ENCODE peak calls at places on chromosomes 4 and X, in six cellular contexts. R is HS-5, S is Kasumi-1, A is T1000, O is hepatocyte, D is NCI-H1092 treated with DMSO at 0.1 percent for 48 hours. G is an unnamed sample.

GRCh38 chr4:114654607-114655006 is 56.0 kb downstream of the UGT8 start:
- DNase-seq in R (no peak), S (no peak), A (no peak), O (peak; percentile 14), D (no peak), G (no peak)

GRCh38 chr4:159129822-159130550 is 27.1 kb downstream of the RAPGEF2 start:
- DNase-seq in R (no peak), S (no peak), A (no peak), O (no peak), D (no peak), G (no peak)

GRCh38 chr4:118783887-118784286 is 52.0 kb downstream of the SEC24D start:
- DNase-seq in R (no peak), S (no peak), A (no peak), O (no peak), D (no peak), G (no peak)

GRCh38 chr4:133638702-133639101 is 489.6 kb downstream of the PCDH10 start:
- DNase-seq in R (no peak), S (no peak), A (no peak), O (peak; percentile 7), D (no peak), G (no peak)

GRCh38 chrX:45485682-45486081 is 285.0 kb upstream of the DIPK2B start:
- DNase-seq in R (no peak), S (no peak), A (no peak), O (no peak), D (no peak), G (no peak)

GRCh38 chr4:105632599-105632998 is 75.9 kb downstream of the INTS12 start:
- DNase-seq in R (no peak), S (no peak), A (no peak), O (no peak), D (no peak), G (no peak)

GRCh38 chr4:113646456-113646809 is 115.1 kb downstream of the CAMK2D start:
- DNase-seq in R (no peak), S (no peak), A (no peak), O (peak; percentile 30), D (no peak), G (peak; percentile 20)

GRCh38 chr4:15963001-15963451 is at the start of gene FGFBP2:
- DNase-seq in R (peak; percentile 8), S (peak; percentile 45), A (no peak), O (peak; percentile 73), D (peak; percentile 35), G (peak; percentile 13)

GRCh38 chrX:37509349-37509748 is 62.1 kb upstream of the LANCL3 start:
- DNase-seq in R (no peak), S (no peak), A (no peak), O (peak; percentile 13), D (no peak), G (no peak)

GRCh38 chr4:40283968-40284367 is 51.2 kb upstream of the CHRNA9 start:
- DNase-seq in R (no peak), S (no peak), A (peak; percentile 35), O (no peak), D (no peak), G (no peak)

GRCh38 chr4:126124817-126125216 is 810.1 kb downstream of the FAT4 start:
- DNase-seq in R (no peak), S (no peak), A (no peak), O (no peak), D (no peak), G (no peak)

GRCh38 chr4:183757105-183757504 is 98.0 kb downstream of the TRAPPC11 start:
- DNase-seq in R (no peak), S (no peak), A (no peak), O (no peak), D (no peak), G (no peak)

GRCh38 chrX:39253551-39253950 is 452.3 kb downstream of the MID1IP1 start:
- DNase-seq in R (no peak), S (no peak), A (no peak), O (no peak), D (no peak), G (no peak)

GRCh38 chrX:12446342-12447075 is 308.2 kb downstream of the FRMPD4 start:
- DNase-seq in R (no peak), S (no peak), A (peak; percentile 22), O (no peak), D (no peak), G (no peak)

GRCh38 chrX:101057095-101057714 is 5.3 kb upstream of the TRMT2B start:
- DNase-seq in R (peak; percentile 61), S (peak; percentile 63), A (no peak), O (no peak), D (no peak), G (no peak)

GRCh38 chr4:3285558-3286334 is 7.1 kb upstream of the RGS12 start:
- DNase-seq in R (no peak), S (peak; percentile 36), A (peak; percentile 50), O (no peak), D (no peak), G (no peak)

GRCh38 chr4:104860227-104861123 is 286.2 kb upstream of the TET2 start:
- DNase-seq in R (peak; percentile 56), S (peak; percentile 80), A (no peak), O (peak; percentile 82), D (peak; percentile 86), G (peak; percentile 71)

GRCh38 chr4:40046311-40046980 is 10.2 kb upstream of the N4BP2 start:
- DNase-seq in R (no peak), S (no peak), A (no peak), O (peak; percentile 68), D (peak; percentile 42), G (no peak)

GRCh38 chrX:109843963-109844751 is 111.1 kb upstream of the ACSL4 start:
- DNase-seq in R (no peak), S (no peak), A (no peak), O (no peak), D (no peak), G (no peak)

GRCh38 chr4:26568446-26568994 is 15.4 kb upstream of the TBC1D19 start:
- DNase-seq in R (peak; percentile 86), S (no peak), A (no peak), O (no peak), D (no peak), G (no peak)

G was measured in DMS153.